ENCODE peak calls at places on chromosomes 13 and 19, in ten cellular contexts. R, E, H, D, U, N, B, T, I and P are unnamed samples.

GRCh38 chr19:55113570-55114039 is 3.8 kb downstream of the PPP1R12C start:
- DNase-seq in U (no peak), E (peak; percentile 90), I (no peak), T (peak; percentile 88), D (no peak), B (peak; percentile 20), H (peak; percentile 90), N (peak; percentile 75), R (no peak), P (peak; percentile 100)

GRCh38 chr13:44243198-44243852 is 130.3 kb upstream of the SERP2 start:
- DNase-seq in E (no peak), U (no peak), D (no peak), I (no peak), T (peak; percentile 70), H (peak; percentile 78), R (no peak), B (peak; percentile 50), N (peak; percentile 49), P (peak; percentile 62)

GRCh38 chr19:34260771-34261173 is 6.4 kb downstream of the GARRE1 start:
- DNase-seq in I (no peak), E (no peak), B (no peak), R (no peak), N (no peak), U (no peak), T (peak; percentile 59), H (peak; percentile 28), D (no peak), P (peak; percentile 12)

GRCh38 chr13:94784066-94784465 is 71.7 kb upstream of the SOX21 start:
- DNase-seq in N (no peak), U (no peak), T (peak; percentile 20), H (peak; percentile 54), D (no peak), B (no peak), R (no peak), I (no peak), E (no peak), P (peak; percentile 93)

GRCh38 chr13:42615691-42616090 is 41.7 kb downstream of the TNFSF11 start:
- DNase-seq in N (no peak), B (no peak), I (no peak), E (no peak), D (no peak), T (peak; percentile 16), U (no peak), H (peak; percentile 55), R (no peak), P (peak; percentile 6)

GRCh38 chr19:1012334-1012733 is 8.6 kb downstream of the TMEM259 start:
- DNase-seq in I (no peak), U (no peak), B (no peak), N (no peak), R (no peak), D (no peak), E (no peak), H (no peak), T (no peak), P (no peak)

GRCh38 chr19:3175761-3176714 is 2.5 kb upstream of the S1PR4 start:
- DNase-seq in I (peak; percentile 8), U (peak; percentile 32), B (no peak), R (no peak), N (no peak), D (no peak), T (no peak), H (peak; percentile 67), E (no peak), P (peak; percentile 92)

GRCh38 chr13:43981091-43981490 is 101.4 kb downstream of the LACC1 start:
- DNase-seq in H (no peak), R (no peak), N (peak; percentile 15), B (no peak), T (no peak), I (no peak), U (no peak), D (no peak), E (no peak), P (no peak)

GRCh38 chr13:114161644-114162532 is 17.2 kb upstream of the CFAP97D2 start:
- DNase-seq in D (no peak), I (no peak), H (peak; percentile 30), N (no peak), U (no peak), R (no peak), E (no peak), B (no peak), T (no peak), P (no peak)

GRCh38 chr13:32737679-32738078 is 151.4 kb downstream of the PDS5B start:
- DNase-seq in H (peak; percentile 18), I (no peak), N (no peak), D (no peak), E (no peak), R (no peak), B (no peak), U (no peak), T (no peak), P (no peak)

GRCh38 chr19:43439183-43440063 is 24.7 kb downstream of the TEX101 start:
- DNase-seq in N (no peak), U (peak; percentile 80), D (no peak), T (no peak), B (no peak), E (no peak), I (peak; percentile 20), R (no peak), H (peak; percentile 88), P (peak; percentile 43)

GRCh38 chr13:98557934-98558630 is 18.8 kb downstream of the STK24 start:
- DNase-seq in H (peak; percentile 53), N (no peak), D (no peak), B (no peak), R (no peak), I (no peak), U (no peak), E (no peak), T (peak; percentile 43), P (no peak)

GRCh38 chr13:30352121-30352520 is 44.8 kb upstream of the KATNAL1 start:
- DNase-seq in B (no peak), I (no peak), N (no peak), T (no peak), E (no peak), U (no peak), D (no peak), R (no peak), H (no peak), P (no peak)

GRCh38 chr19:16463341-16463990 is 8.3 kb downstream of the EPS15L1 start:
- DNase-seq in D (no peak), N (no peak), H (no peak), E (no peak), U (no peak), B (no peak), R (no peak), T (no peak), I (no peak), P (no peak)

GRCh38 chr13:33322474-33322827 is 36.9 kb upstream of the STARD13 start:
- DNase-seq in I (no peak), T (peak; percentile 67), B (no peak), D (no peak), E (no peak), U (no peak), H (peak; percentile 94), N (no peak), R (no peak), P (no peak)

GRCh38 chr19:51710163-51710562 is 13.6 kb downstream of the HAS1 start:
- DNase-seq in U (no peak), R (no peak), D (no peak), H (peak; percentile 63), E (no peak), N (no peak), I (no peak), T (no peak), B (no peak), P (peak; percentile 35)

GRCh38 chr13:52892925-52893324 is 44.5 kb upstream of the PCDH8 start:
- DNase-seq in D (no peak), U (no peak), I (no peak), R (no peak), B (no peak), T (no peak), E (no peak), H (no peak), N (no peak), P (no peak)

GRCh38 chr13:30551194-30551593 is 66.5 kb upstream of the USPL1 start:
- DNase-seq in I (no peak), B (no peak), N (no peak), E (no peak), H (peak; percentile 57), D (no peak), T (no peak), U (peak; percentile 42), R (no peak), P (no peak)

GRCh38 chr19:42066075-42066754 is 3.8 kb downstream of the GRIK5 start:
- DNase-seq in T (peak; percentile 16), B (no peak), U (no peak), I (no peak), E (no peak), D (no peak), R (no peak), N (no peak), H (peak; percentile 27), P (no peak)

GRCh38 chr13:63024458-63024857 is 1608.8 kb upstream of the PCDH20 start:
- DNase-seq in T (no peak), U (no peak), R (no peak), I (no peak), H (no peak), D (no peak), B (no peak), E (no peak), N (no peak), P (no peak)

GRCh38 chr19:13978306-13978705 is 26.0 kb downstream of the DCAF15 start:
- DNase-seq in U (no peak), D (no peak), I (no peak), R (no peak), H (no peak), E (peak; percentile 60), N (peak; percentile 95), B (no peak), T (no peak), P (no peak)

GRCh38 chr13:86810385-86810784 is 860.8 kb upstream of the SLITRK5 start:
- DNase-seq in H (no peak), U (no peak), B (no peak), I (no peak), R (no peak), D (no peak), E (no peak), T (no peak), N (no peak), P (no peak)